ENCODE peak calls at places on chromosomes 5 and 9, in nine cellular contexts. N, P, L, W, Z, H, A, K and G are unnamed samples.

GRCh38 chr9:18688581-18688980 is 214.6 kb downstream of the ADAMTSL1 start:
- DNase-seq in N (no peak), P (no peak), L (peak), W (no peak), Z (no peak), H (no peak), A (no peak), K (no peak), G (no peak)

GRCh38 chr9:120902286-120902685 is 24.3 kb downstream of the TRAF1 start:
- DNase-seq in N (no peak), P (no peak), L (no peak), W (no peak), Z (no peak), H (no peak), A (no peak), K (no peak), G (no peak)

GRCh38 chr9:71036501-71036900 is 84.9 kb downstream of the TRPM3 start:
- DNase-seq in N (no peak), P (no peak), L (peak), W (no peak), Z (peak), H (peak), A (no peak), K (no peak), G (no peak)

GRCh38 chr5:112136773-112137172 is 282.3 kb downstream of the EPB41L4A start:
- DNase-seq in N (no peak), P (no peak), L (peak), W (no peak), Z (no peak), H (no peak), A (no peak), K (no peak), G (no peak)

GRCh38 chr9:104575451-104575850 is 6.5 kb downstream of the OR13C8 start:
- DNase-seq in N (no peak), P (no peak), L (peak), W (no peak), Z (no peak), H (no peak), A (no peak), K (no peak), G (no peak)

GRCh38 chr9:75128535-75128934 is 40.2 kb downstream of the OSTF1 start:
- DNase-seq in N (no peak), P (no peak), L (no peak), W (no peak), Z (no peak), H (no peak), A (no peak), K (no peak), G (no peak)

GRCh38 chr9:68480807-68481206 is 59.9 kb downstream of the TMEM252 start:
- DNase-seq in N (no peak), P (no peak), L (no peak), W (no peak), Z (no peak), H (no peak), A (no peak), K (no peak), G (no peak)

GRCh38 chr9:129333961-129334743 is 156.1 kb upstream of the IER5L start:
- DNase-seq in N (peak), P (peak), L (peak), W (peak), Z (peak), H (peak), A (peak), K (peak), G (peak)

GRCh38 chr5:83562817-83563557 is 91.4 kb downstream of the VCAN start:
- DNase-seq in N (no peak), P (no peak), L (peak), W (no peak), Z (no peak), H (no peak), A (no peak), K (no peak), G (no peak)

GRCh38 chr9:109806506-109807115 is 26.6 kb downstream of the PALM2AKAP2 start:
- DNase-seq in N (no peak), P (no peak), L (peak), W (no peak), Z (no peak), H (no peak), A (no peak), K (no peak), G (peak)

GRCh38 chr9:75108571-75108970 is 20.3 kb downstream of the OSTF1 start:
- DNase-seq in N (peak), P (no peak), L (peak), W (no peak), Z (no peak), H (no peak), A (peak), K (no peak), G (peak)

GRCh38 chr5:38598994-38599611 is 42.7 kb upstream of the LIFR start:
- DNase-seq in N (no peak), P (no peak), L (peak), W (no peak), Z (no peak), H (peak), A (no peak), K (no peak), G (peak)

GRCh38 chr5:173697931-173698579 is 81.6 kb upstream of the BOD1 start:
- DNase-seq in N (no peak), P (no peak), L (no peak), W (no peak), Z (no peak), H (no peak), A (no peak), K (no peak), G (no peak)

GRCh38 chr5:143148461-143149170 is 254.9 kb downstream of the NR3C1 start:
- DNase-seq in N (no peak), P (peak), L (peak), W (no peak), Z (no peak), H (peak), A (no peak), K (no peak), G (peak)

GRCh38 chr5:1432296-1432695 is 12.9 kb downstream of the SLC6A3 start:
- DNase-seq in N (no peak), P (no peak), L (no peak), W (no peak), Z (no peak), H (no peak), A (no peak), K (no peak), G (no peak)

GRCh38 chr5:133741396-133741795 is 129.1 kb upstream of the FSTL4 start:
- DNase-seq in N (no peak), P (no peak), L (no peak), W (no peak), Z (no peak), H (no peak), A (no peak), K (no peak), G (no peak)

GRCh38 chr9:86751207-86751606 is 196.1 kb downstream of the GAS1 start:
- DNase-seq in N (no peak), P (peak), L (peak), W (no peak), Z (no peak), H (no peak), A (no peak), K (no peak), G (no peak)

GRCh38 chr5:43432486-43433365 is 20.5 kb upstream of the CCL28 start:
- DNase-seq in N (peak), P (peak), L (peak), W (no peak), Z (peak), H (peak), A (no peak), K (no peak), G (peak)

GRCh38 chr9:83199240-83199639 is 136.3 kb upstream of the RASEF start:
- DNase-seq in N (peak), P (no peak), L (peak), W (no peak), Z (peak), H (peak), A (peak), K (peak), G (peak)

GRCh38 chr9:95504053-95504963 is 12.5 kb downstream of the PTCH1 start:
- DNase-seq in N (no peak), P (no peak), L (peak), W (no peak), Z (no peak), H (peak), A (no peak), K (no peak), G (no peak)

GRCh38 chr9:112288029-112288428 is 45.4 kb downstream of the PTBP3 start:
- DNase-seq in N (no peak), P (no peak), L (peak), W (no peak), Z (no peak), H (no peak), A (no peak), K (no peak), G (no peak)

GRCh38 chr5:142095035-142095434 is 13.5 kb upstream of the NDFIP1 start:
- DNase-seq in N (no peak), P (no peak), L (no peak), W (no peak), Z (no peak), H (no peak), A (no peak), K (no peak), G (no peak)

GRCh38 chr5:51961154-51961562 is 577.9 kb downstream of the ISL1 start:
- DNase-seq in N (no peak), P (no peak), L (no peak), W (no peak), Z (no peak), H (no peak), A (no peak), K (no peak), G (no peak)
- TF ChIP-seq CTCF in N (no peak), P (no peak), L (no peak), W (no peak), Z (no peak), H (no peak), A (no peak), K (no peak), G (peak)

DNA sequence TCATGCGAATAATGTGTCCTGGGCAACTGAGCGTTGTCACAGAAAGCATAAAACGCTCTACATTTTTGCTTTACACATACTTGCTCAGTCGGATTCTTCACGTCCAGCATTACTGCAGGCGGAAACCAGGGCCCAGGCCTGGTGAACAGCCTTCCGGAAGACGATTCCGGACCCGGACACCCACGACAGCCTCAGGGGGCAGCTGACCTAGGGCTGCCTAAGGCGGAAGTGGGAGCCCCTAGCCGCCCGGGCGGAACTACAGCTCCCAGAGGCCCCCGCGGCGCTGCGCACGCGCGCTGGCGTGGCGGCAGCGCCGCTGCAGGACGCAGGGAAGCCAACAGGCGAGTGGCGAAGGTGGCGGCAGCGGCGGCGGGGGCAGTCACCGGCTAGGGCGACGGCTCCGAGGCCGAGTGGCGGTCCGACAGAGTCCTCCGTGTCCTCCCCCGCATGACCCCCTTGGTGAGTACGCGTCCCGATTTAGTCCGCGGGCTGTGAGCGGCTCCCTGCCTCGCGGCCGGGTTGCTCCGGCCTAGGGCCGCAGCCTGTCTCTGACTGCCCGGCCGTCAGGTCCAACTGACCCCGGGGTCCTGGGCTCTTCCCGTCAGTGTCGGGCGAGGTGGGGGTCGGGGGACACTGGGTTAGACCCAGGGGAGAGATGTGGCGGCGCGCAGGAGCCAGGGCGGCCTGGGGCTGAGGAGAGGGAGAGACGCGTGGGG is at the start of gene GAPVD1:
- DNase-seq in N (peak), P (peak), L (peak), W (peak), Z (no peak), H (peak), A (peak), K (peak), G (peak)
- TF ChIP-seq CTCF in N (peak), P (peak), L (no peak), W (peak), Z (peak), H (peak), A (peak), K (peak), G (peak)

GRCh38 chr9:101119206-101119819 is 90.8 kb downstream of the PLPPR1 start:
- DNase-seq in N (peak), P (peak), L (peak), W (peak), Z (peak), H (peak), A (no peak), K (peak), G (no peak)
- TF ChIP-seq CTCF in N (peak), P (peak), L (peak), W (peak), Z (peak), H (peak), A (no peak), K (peak), G (peak)

DNA sequence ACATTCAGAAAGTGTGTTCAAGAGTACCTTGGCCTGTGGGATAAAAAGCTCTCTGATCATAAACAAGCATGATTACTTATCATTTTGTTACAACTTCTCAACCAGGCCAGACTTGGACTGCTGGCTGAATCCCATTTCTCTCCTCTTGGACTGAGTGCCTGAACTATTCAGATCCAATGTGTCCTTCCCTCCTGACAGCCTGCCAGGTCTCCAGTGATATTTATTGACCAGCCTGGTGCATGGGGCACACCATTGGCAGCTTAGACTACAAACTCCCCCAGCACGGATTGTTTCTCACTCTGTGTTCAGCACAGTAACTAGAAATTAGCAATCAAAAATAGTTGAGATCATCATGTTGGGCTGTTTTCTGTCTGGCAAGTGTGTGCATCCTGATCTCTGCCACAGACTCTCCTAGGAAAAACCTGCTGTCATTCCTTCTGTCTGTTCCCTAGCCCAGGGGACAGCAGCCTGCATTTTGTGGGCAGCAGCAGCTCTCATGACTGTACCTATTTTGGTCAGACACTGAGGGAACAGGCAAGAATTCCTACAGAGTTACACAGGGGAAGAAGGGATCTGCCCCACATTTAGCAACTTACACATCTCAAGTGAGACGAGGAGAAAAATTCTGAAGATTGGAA is 348.1 kb downstream of the ADAMTS6 start:
- DNase-seq in N (peak), P (no peak), L (no peak), W (no peak), Z (no peak), H (no peak), A (no peak), K (no peak), G (no peak)
- TF ChIP-seq CTCF in N (no peak), P (no peak), L (no peak), W (no peak), Z (no peak), H (no peak), A (no peak), K (no peak), G (no peak)

DNA sequence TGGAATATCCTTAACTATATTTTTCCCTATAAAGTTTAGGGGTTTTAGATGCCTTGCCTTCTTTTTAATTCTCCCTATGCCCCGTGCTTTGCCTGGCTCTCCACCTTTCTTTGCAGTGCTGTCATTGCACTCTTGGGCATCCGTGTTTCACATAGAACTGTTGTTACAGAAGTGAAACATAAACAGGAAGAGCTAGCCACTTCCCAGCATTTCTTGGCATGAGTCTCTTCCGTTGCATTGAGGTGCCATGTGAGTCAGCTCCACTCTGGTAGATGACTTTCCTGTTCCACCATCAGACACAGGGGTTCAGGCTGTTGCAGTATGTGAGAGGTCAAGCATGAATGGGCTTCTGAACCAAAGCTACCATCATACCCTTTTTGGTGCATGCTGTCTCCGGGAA is 73.4 kb downstream of the ANGPTL2 start:
- DNase-seq in N (no peak), P (no peak), L (peak), W (no peak), Z (peak), H (peak), A (peak), K (no peak), G (peak)
- TF ChIP-seq CTCF in N (peak), P (peak), L (peak), W (no peak), Z (peak), H (no peak), A (no peak), K (no peak), G (peak)

DNA sequence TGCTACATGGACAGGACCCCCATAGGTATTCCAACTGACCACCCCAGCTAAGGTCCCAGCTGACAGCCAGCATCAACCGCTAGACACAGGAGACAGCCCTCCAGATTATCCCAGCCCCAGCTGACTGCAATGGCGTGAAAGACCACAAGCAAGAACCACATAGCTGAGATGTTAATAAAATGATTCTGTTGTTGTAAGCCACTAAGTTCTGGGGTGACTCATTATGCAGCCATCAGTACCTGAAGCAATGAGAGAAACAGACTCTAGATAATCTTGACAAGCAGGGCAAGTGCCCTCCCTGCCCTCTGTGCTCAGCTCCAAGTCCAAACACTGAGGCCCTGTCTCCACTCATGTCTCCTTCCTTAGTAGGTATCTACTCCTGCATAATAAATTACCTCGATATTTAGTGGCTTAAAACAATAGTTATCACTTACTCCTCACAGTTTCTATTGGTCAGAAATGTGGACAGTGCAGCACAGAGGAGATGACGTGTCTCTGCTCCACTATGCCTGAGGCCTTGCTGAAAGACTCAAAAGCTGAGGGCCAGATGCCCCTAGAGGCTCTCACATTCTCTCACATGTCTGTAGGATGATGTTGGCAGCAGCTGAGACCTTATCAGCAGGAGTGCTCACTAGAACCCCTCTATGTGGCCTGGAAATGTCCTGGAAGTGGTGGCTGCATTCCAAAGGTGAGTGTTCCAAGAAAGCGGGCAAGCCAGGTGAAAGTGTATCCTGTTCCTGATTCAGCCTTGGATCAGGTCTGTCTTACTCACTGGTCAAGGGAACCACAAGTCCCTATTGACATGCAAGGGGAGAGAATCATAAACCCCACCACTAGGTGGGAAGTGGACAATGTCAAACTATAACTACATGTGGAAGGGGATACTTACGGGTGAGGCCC is 2.5 kb downstream of the MGAT1 start:
- DNase-seq in N (no peak), P (no peak), L (peak), W (peak), Z (no peak), H (peak), A (no peak), K (no peak), G (peak)
- TF ChIP-seq CTCF in N (no peak), P (peak), L (peak), W (no peak), Z (peak), H (peak), A (no peak), K (peak), G (peak)

DNA sequence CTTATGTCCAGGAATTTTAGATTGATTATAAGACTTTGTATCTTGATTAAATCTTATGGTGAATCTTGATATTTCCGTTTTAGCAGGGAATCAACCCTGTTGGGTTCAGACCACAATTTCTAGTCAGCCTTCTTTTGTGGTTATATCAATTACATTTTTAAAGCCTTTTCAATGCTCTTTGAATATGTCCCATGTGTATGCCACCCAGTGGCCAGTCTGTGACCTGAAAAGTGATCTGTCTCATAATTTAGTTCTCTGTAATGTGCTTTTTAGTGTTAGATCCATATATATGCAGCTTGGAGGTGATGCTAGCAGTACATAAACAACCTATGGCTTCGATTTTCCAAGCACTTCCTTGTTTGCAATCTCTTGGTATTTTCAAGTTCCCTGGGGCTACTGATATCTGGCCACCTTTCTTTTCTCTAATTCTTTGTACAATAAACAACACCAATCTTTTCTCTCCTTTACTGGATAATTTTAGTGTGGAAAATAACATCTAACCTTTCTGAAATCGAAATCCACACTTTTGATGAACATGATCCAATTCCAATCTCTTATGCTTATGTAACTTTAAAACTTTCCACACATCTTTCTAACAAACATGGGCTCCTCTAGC is 28.8 kb downstream of the PDE8B start:
- DNase-seq in N (no peak), P (no peak), L (peak), W (no peak), Z (no peak), H (peak), A (no peak), K (no peak), G (peak)
- TF ChIP-seq CTCF in N (peak), P (peak), L (peak), W (no peak), Z (peak), H (no peak), A (no peak), K (peak), G (peak)

GRCh38 chr9:33781736-33782135 is 13.6 kb upstream of the PRSS3 start:
- DNase-seq in N (no peak), P (no peak), L (no peak), W (no peak), Z (no peak), H (no peak), A (no peak), K (no peak), G (no peak)

GRCh38 chr9:33782395-33783152 is 12.8 kb upstream of the PRSS3 start:
- DNase-seq in N (no peak), P (no peak), L (peak), W (no peak), Z (no peak), H (peak), A (no peak), K (no peak), G (no peak)

GRCh38 chr9:33776578-33776977 is 18.8 kb upstream of the PRSS3 start:
- DNase-seq in N (no peak), P (no peak), L (no peak), W (no peak), Z (no peak), H (no peak), A (no peak), K (no peak), G (no peak)

GRCh38 chr9:33778700-33779351 is 16.5 kb upstream of the PRSS3 start:
- DNase-seq in N (no peak), P (no peak), L (peak), W (peak), Z (no peak), H (peak), A (no peak), K (peak), G (peak)
- TF ChIP-seq CTCF in N (peak), P (peak), L (peak), W (peak), Z (peak), H (peak), A (no peak), K (peak), G (peak)